ENCODE peak calls at places on chromosomes 4 and X, in eight cellular contexts. One of them, this sample, is unnamed.

GRCh38 chrX:123188081-123188480 is 4.0 kb downstream of the GRIA3 start:
- DNase-seq in AG10803: peak
- DNase-seq in activated CD8-positive, alpha-beta T cell treated with anti-CD3 and anti-CD28 coated beads for 36 hours: no peak
- DNase-seq in SK-N-SH: no peak
- DNase-seq in osteocyte: no peak
- DNase-seq in IMR-90: no peak
- DNase-seq in spleen: no peak
- DNase-seq in testis: no peak
- DNase-seq in this sample: no peak

GRCh38 chr4:155906554-155907247 is 3.2 kb downstream of the TDO2 start:
- DNase-seq in AG10803: peak
- DNase-seq in activated CD8-positive, alpha-beta T cell treated with anti-CD3 and anti-CD28 coated beads for 36 hours: no peak
- DNase-seq in SK-N-SH: no peak
- DNase-seq in osteocyte: peak
- DNase-seq in IMR-90: peak
- DNase-seq in spleen: no peak
- DNase-seq in testis: no peak
- DNase-seq in this sample: no peak

GRCh38 chrX:122046815-122047214 is 999.4 kb downstream of the GLUD2 start:
- DNase-seq in AG10803: no peak
- DNase-seq in activated CD8-positive, alpha-beta T cell treated with anti-CD3 and anti-CD28 coated beads for 36 hours: no peak
- DNase-seq in SK-N-SH: no peak
- DNase-seq in osteocyte: no peak
- DNase-seq in IMR-90: no peak
- DNase-seq in spleen: no peak
- DNase-seq in testis: no peak
- DNase-seq in this sample: no peak

GRCh38 chrX:26778320-26778888 is 562.4 kb downstream of the MAGEB5 start:
- DNase-seq in AG10803: no peak
- DNase-seq in activated CD8-positive, alpha-beta T cell treated with anti-CD3 and anti-CD28 coated beads for 36 hours: peak
- DNase-seq in SK-N-SH: no peak
- DNase-seq in osteocyte: no peak
- DNase-seq in IMR-90: no peak
- DNase-seq in spleen: no peak
- DNase-seq in testis: no peak
- DNase-seq in this sample: no peak

GRCh38 chr4:108852691-108853090 is 89.8 kb upstream of the ETNPPL start:
- DNase-seq in AG10803: peak
- DNase-seq in activated CD8-positive, alpha-beta T cell treated with anti-CD3 and anti-CD28 coated beads for 36 hours: no peak
- DNase-seq in SK-N-SH: no peak
- DNase-seq in osteocyte: no peak
- DNase-seq in IMR-90: no peak
- DNase-seq in spleen: no peak
- DNase-seq in testis: no peak
- DNase-seq in this sample: no peak

GRCh38 chr4:5798447-5798846 is 87.4 kb downstream of the EVC start:
- DNase-seq in AG10803: peak
- DNase-seq in activated CD8-positive, alpha-beta T cell treated with anti-CD3 and anti-CD28 coated beads for 36 hours: no peak
- DNase-seq in SK-N-SH: no peak
- DNase-seq in osteocyte: no peak
- DNase-seq in IMR-90: no peak
- DNase-seq in spleen: peak
- DNase-seq in testis: peak
- DNase-seq in this sample: no peak

GRCh38 chr4:113969935-113970334 is 9.5 kb downstream of the ARSJ start:
- DNase-seq in AG10803: peak
- DNase-seq in activated CD8-positive, alpha-beta T cell treated with anti-CD3 and anti-CD28 coated beads for 36 hours: no peak
- DNase-seq in SK-N-SH: no peak
- DNase-seq in osteocyte: no peak
- DNase-seq in IMR-90: no peak
- DNase-seq in spleen: no peak
- DNase-seq in testis: no peak
- DNase-seq in this sample: no peak

GRCh38 chrX:63428348-63428747 is 77.2 kb upstream of the SPIN4 start:
- DNase-seq in AG10803: no peak
- DNase-seq in activated CD8-positive, alpha-beta T cell treated with anti-CD3 and anti-CD28 coated beads for 36 hours: no peak
- DNase-seq in SK-N-SH: no peak
- DNase-seq in osteocyte: no peak
- DNase-seq in IMR-90: peak
- DNase-seq in spleen: no peak
- DNase-seq in testis: no peak
- DNase-seq in this sample: no peak

GRCh38 chr4:73721419-73721818 is 18.9 kb upstream of the CXCL8 start:
- DNase-seq in AG10803: peak
- DNase-seq in activated CD8-positive, alpha-beta T cell treated with anti-CD3 and anti-CD28 coated beads for 36 hours: no peak
- DNase-seq in SK-N-SH: no peak
- DNase-seq in osteocyte: no peak
- DNase-seq in IMR-90: peak
- DNase-seq in spleen: no peak
- DNase-seq in testis: no peak
- DNase-seq in this sample: no peak

GRCh38 chr4:155735506-155735905 is 23.3 kb upstream of the GUCY1B1 start:
- DNase-seq in AG10803: peak
- DNase-seq in activated CD8-positive, alpha-beta T cell treated with anti-CD3 and anti-CD28 coated beads for 36 hours: no peak
- DNase-seq in SK-N-SH: no peak
- DNase-seq in osteocyte: no peak
- DNase-seq in IMR-90: peak
- DNase-seq in spleen: no peak
- DNase-seq in testis: no peak
- DNase-seq in this sample: no peak

GRCh38 chrX:41350150-41350975 is 16.4 kb downstream of the DDX3X start:
- DNase-seq in AG10803: peak
- DNase-seq in activated CD8-positive, alpha-beta T cell treated with anti-CD3 and anti-CD28 coated beads for 36 hours: no peak
- DNase-seq in SK-N-SH: no peak
- DNase-seq in osteocyte: no peak
- DNase-seq in IMR-90: peak
- DNase-seq in spleen: no peak
- DNase-seq in testis: no peak
- DNase-seq in this sample: no peak

DNA sequence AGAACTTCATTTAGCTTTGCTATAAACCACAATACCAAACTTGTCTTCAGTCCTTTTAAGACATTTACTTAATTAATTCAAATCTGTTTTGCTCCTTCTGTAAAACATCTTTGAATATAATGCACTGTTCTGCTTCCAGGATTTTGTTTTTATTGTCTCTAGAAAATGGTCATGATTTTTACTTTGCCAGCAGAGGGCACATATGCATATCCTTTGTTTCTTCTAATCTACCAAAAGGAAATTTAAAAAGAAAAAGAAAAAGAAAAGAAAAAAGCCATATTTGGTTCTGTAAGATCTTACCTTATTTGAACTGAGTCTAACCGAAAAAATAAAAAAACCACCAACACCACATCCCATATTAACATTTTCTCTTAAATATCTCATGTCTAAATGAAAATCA is 101.9 kb upstream of the CCSER1 start:
- DNase-seq in AG10803: no peak
- DNase-seq in activated CD8-positive, alpha-beta T cell treated with anti-CD3 and anti-CD28 coated beads for 36 hours: no peak
- DNase-seq in SK-N-SH: no peak
- DNase-seq in osteocyte: no peak
- DNase-seq in IMR-90: peak
- DNase-seq in spleen: no peak
- DNase-seq in testis: no peak
- DNase-seq in this sample: no peak
- TF ChIP-seq CTCF in AG10803: no peak
- TF ChIP-seq CTCF in activated CD8-positive, alpha-beta T cell treated with anti-CD3 and anti-CD28 coated beads for 36 hours: peak
- TF ChIP-seq CTCF in SK-N-SH: peak
- TF ChIP-seq CTCF in osteocyte: peak
- TF ChIP-seq CTCF in IMR-90: peak
- TF ChIP-seq CTCF in spleen: no peak
- TF ChIP-seq CTCF in testis: no peak
- TF ChIP-seq CTCF in this sample: no peak

DNA sequence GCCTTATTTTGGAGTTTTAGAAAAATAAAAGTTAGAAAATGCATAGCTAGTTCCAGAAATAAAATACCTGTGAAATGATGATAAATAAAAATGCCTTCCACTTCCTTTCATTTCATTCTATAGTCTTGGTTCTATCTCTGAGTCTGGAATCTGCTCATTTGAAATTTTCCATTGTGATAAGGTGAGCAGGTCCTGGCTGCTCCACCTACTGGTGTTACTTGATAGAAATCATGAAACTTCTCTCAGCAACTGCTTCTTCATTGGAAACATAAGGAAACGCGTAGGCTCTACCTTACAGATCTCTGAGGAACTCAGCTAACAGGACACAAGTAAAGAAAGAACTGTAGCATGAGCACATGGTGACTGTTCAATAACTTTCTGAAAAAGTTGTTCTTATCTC is 141.8 kb downstream of the DCHS2 start:
- DNase-seq in AG10803: peak
- DNase-seq in activated CD8-positive, alpha-beta T cell treated with anti-CD3 and anti-CD28 coated beads for 36 hours: no peak
- DNase-seq in SK-N-SH: no peak
- DNase-seq in osteocyte: no peak
- DNase-seq in IMR-90: no peak
- DNase-seq in spleen: no peak
- DNase-seq in testis: no peak
- DNase-seq in this sample: no peak
- TF ChIP-seq CTCF in AG10803: peak
- TF ChIP-seq CTCF in activated CD8-positive, alpha-beta T cell treated with anti-CD3 and anti-CD28 coated beads for 36 hours: peak
- TF ChIP-seq CTCF in SK-N-SH: peak
- TF ChIP-seq CTCF in osteocyte: peak
- TF ChIP-seq CTCF in IMR-90: peak
- TF ChIP-seq CTCF in spleen: peak
- TF ChIP-seq CTCF in testis: no peak
- TF ChIP-seq CTCF in this sample: no peak

GRCh38 chrX:65534450-65535292 is at the start of gene LAS1L:
- DNase-seq in AG10803: peak
- DNase-seq in activated CD8-positive, alpha-beta T cell treated with anti-CD3 and anti-CD28 coated beads for 36 hours: peak
- DNase-seq in SK-N-SH: peak
- DNase-seq in osteocyte: peak
- DNase-seq in IMR-90: peak
- DNase-seq in spleen: peak
- DNase-seq in testis: peak
- DNase-seq in this sample: peak

GRCh38 chrX:65528293-65528692 is 6.3 kb downstream of the LAS1L start:
- DNase-seq in AG10803: no peak
- DNase-seq in activated CD8-positive, alpha-beta T cell treated with anti-CD3 and anti-CD28 coated beads for 36 hours: no peak
- DNase-seq in SK-N-SH: no peak
- DNase-seq in osteocyte: no peak
- DNase-seq in IMR-90: no peak
- DNase-seq in spleen: no peak
- DNase-seq in testis: no peak
- DNase-seq in this sample: no peak

GRCh38 chrX:65524139-65524538 is 10.4 kb downstream of the LAS1L start:
- DNase-seq in AG10803: no peak
- DNase-seq in activated CD8-positive, alpha-beta T cell treated with anti-CD3 and anti-CD28 coated beads for 36 hours: no peak
- DNase-seq in SK-N-SH: no peak
- DNase-seq in osteocyte: no peak
- DNase-seq in IMR-90: no peak
- DNase-seq in spleen: no peak
- DNase-seq in testis: no peak
- DNase-seq in this sample: no peak

GRCh38 chrX:65532016-65532415 is 2.6 kb downstream of the LAS1L start:
- DNase-seq in AG10803: no peak
- DNase-seq in activated CD8-positive, alpha-beta T cell treated with anti-CD3 and anti-CD28 coated beads for 36 hours: no peak
- DNase-seq in SK-N-SH: no peak
- DNase-seq in osteocyte: no peak
- DNase-seq in IMR-90: no peak
- DNase-seq in spleen: no peak
- DNase-seq in testis: no peak
- DNase-seq in this sample: no peak

GRCh38 chrX:65528705-65529340 is 5.8 kb downstream of the LAS1L start:
- DNase-seq in AG10803: peak
- DNase-seq in activated CD8-positive, alpha-beta T cell treated with anti-CD3 and anti-CD28 coated beads for 36 hours: peak
- DNase-seq in SK-N-SH: peak
- DNase-seq in osteocyte: no peak
- DNase-seq in IMR-90: peak
- DNase-seq in spleen: no peak
- DNase-seq in testis: peak
- DNase-seq in this sample: no peak
- TF ChIP-seq CTCF in AG10803: peak
- TF ChIP-seq CTCF in activated CD8-positive, alpha-beta T cell treated with anti-CD3 and anti-CD28 coated beads for 36 hours: peak
- TF ChIP-seq CTCF in SK-N-SH: peak
- TF ChIP-seq CTCF in osteocyte: peak
- TF ChIP-seq CTCF in IMR-90: peak
- TF ChIP-seq CTCF in spleen: peak
- TF ChIP-seq CTCF in testis: peak
- TF ChIP-seq CTCF in this sample: peak

GRCh38 chr4:8364848-8365350 is 75.6 kb downstream of the ACOX3 start:
- DNase-seq in AG10803: no peak
- DNase-seq in activated CD8-positive, alpha-beta T cell treated with anti-CD3 and anti-CD28 coated beads for 36 hours: no peak
- DNase-seq in SK-N-SH: no peak
- DNase-seq in osteocyte: no peak
- DNase-seq in IMR-90: no peak
- DNase-seq in spleen: no peak
- DNase-seq in testis: no peak
- DNase-seq in this sample: no peak
- TF ChIP-seq CTCF in AG10803: no peak
- TF ChIP-seq CTCF in activated CD8-positive, alpha-beta T cell treated with anti-CD3 and anti-CD28 coated beads for 36 hours: no peak
- TF ChIP-seq CTCF in SK-N-SH: no peak
- TF ChIP-seq CTCF in osteocyte: no peak
- TF ChIP-seq CTCF in IMR-90: no peak
- TF ChIP-seq CTCF in spleen: no peak
- TF ChIP-seq CTCF in testis: no peak
- TF ChIP-seq CTCF in this sample: no peak

GRCh38 chrX:39249999-39250398 is 448.7 kb downstream of the MID1IP1 start:
- DNase-seq in AG10803: no peak
- DNase-seq in activated CD8-positive, alpha-beta T cell treated with anti-CD3 and anti-CD28 coated beads for 36 hours: no peak
- DNase-seq in SK-N-SH: no peak
- DNase-seq in osteocyte: no peak
- DNase-seq in IMR-90: no peak
- DNase-seq in spleen: no peak
- DNase-seq in testis: no peak
- DNase-seq in this sample: no peak
- TF ChIP-seq CTCF in AG10803: no peak
- TF ChIP-seq CTCF in activated CD8-positive, alpha-beta T cell treated with anti-CD3 and anti-CD28 coated beads for 36 hours: no peak
- TF ChIP-seq CTCF in SK-N-SH: no peak
- TF ChIP-seq CTCF in osteocyte: no peak
- TF ChIP-seq CTCF in IMR-90: no peak
- TF ChIP-seq CTCF in spleen: no peak
- TF ChIP-seq CTCF in testis: no peak
- TF ChIP-seq CTCF in this sample: no peak

GRCh38 chr4:52861879-52862604 is at the start of gene RASL11B:
- DNase-seq in AG10803: peak
- DNase-seq in activated CD8-positive, alpha-beta T cell treated with anti-CD3 and anti-CD28 coated beads for 36 hours: peak
- DNase-seq in SK-N-SH: peak
- DNase-seq in osteocyte: peak
- DNase-seq in IMR-90: peak
- DNase-seq in spleen: peak
- DNase-seq in testis: peak
- DNase-seq in this sample: no peak
- TF ChIP-seq CTCF in AG10803: no peak
- TF ChIP-seq CTCF in activated CD8-positive, alpha-beta T cell treated with anti-CD3 and anti-CD28 coated beads for 36 hours: no peak
- TF ChIP-seq CTCF in SK-N-SH: peak
- TF ChIP-seq CTCF in osteocyte: peak
- TF ChIP-seq CTCF in IMR-90: no peak
- TF ChIP-seq CTCF in spleen: peak
- TF ChIP-seq CTCF in testis: peak
- TF ChIP-seq CTCF in this sample: peak

GRCh38 chr4:36610628-36611027 is 329.2 kb downstream of the DTHD1 start:
- DNase-seq in AG10803: no peak
- DNase-seq in activated CD8-positive, alpha-beta T cell treated with anti-CD3 and anti-CD28 coated beads for 36 hours: no peak
- DNase-seq in SK-N-SH: no peak
- DNase-seq in osteocyte: no peak
- DNase-seq in IMR-90: no peak
- DNase-seq in spleen: no peak
- DNase-seq in testis: no peak
- DNase-seq in this sample: no peak
- TF ChIP-seq CTCF in AG10803: no peak
- TF ChIP-seq CTCF in activated CD8-positive, alpha-beta T cell treated with anti-CD3 and anti-CD28 coated beads for 36 hours: no peak
- TF ChIP-seq CTCF in SK-N-SH: no peak
- TF ChIP-seq CTCF in osteocyte: no peak
- TF ChIP-seq CTCF in IMR-90: no peak
- TF ChIP-seq CTCF in spleen: no peak
- TF ChIP-seq CTCF in testis: no peak
- TF ChIP-seq CTCF in this sample: no peak